ENCODE peak calls at places on chromosomes 2 and 18, in six cellular contexts. U is T follicular helper cell; K is activated CD4-positive, alpha-beta T cell treated with anti-CD3 and anti-CD28 coated beads for 36 hours; I is lung microvascular endothelial cell; D is stimulated activated CD4-positive, alpha-beta T cell treated with anti-CD3 and anti-CD28 coated beads, Interleukin-2, amount 100 ng/mL, for 48 hours; G is ELF-1. A is an unnamed sample.

GRCh38 chr2:152071077-152071476 is 27.8 kb downstream of the CACNB4 start:
- DNase-seq in I (no peak), K (no peak), D (no peak), U (no peak), G (no peak), A (no peak)

GRCh38 chr2:78908973-78909372 is 116.5 kb upstream of the REG3G start:
- DNase-seq in G (no peak), K (no peak), I (no peak), D (no peak), U (no peak), A (no peak)

GRCh38 chr18:38539373-38539772 is 973.8 kb upstream of the CELF4 start:
- DNase-seq in K (no peak), D (no peak), G (peak; percentile 18), I (no peak), U (no peak), A (no peak)

GRCh38 chr2:86352932-86353345 is 15.5 kb upstream of the REEP1 start:
- DNase-seq in I (no peak), K (no peak), U (no peak), G (no peak), D (no peak), A (no peak)

GRCh38 chr2:241616168-241617125 is 20.5 kb downstream of the THAP4 start:
- DNase-seq in D (no peak), G (no peak), I (no peak), K (no peak), U (no peak), A (no peak)

GRCh38 chr18:11655605-11655932 is 33.5 kb upstream of the GNAL start:
- DNase-seq in U (no peak), G (peak; percentile 64), I (no peak), D (no peak), K (no peak), A (no peak)

GRCh38 chr2:145906356-145906755 is 1386.4 kb upstream of the ZEB2 start:
- DNase-seq in K (no peak), I (no peak), G (peak; percentile 58), U (no peak), D (no peak), A (no peak)

GRCh38 chr18:69655816-69656215 is 255.1 kb downstream of the DOK6 start:
- DNase-seq in I (no peak), D (no peak), K (no peak), G (no peak), U (no peak), A (no peak)

GRCh38 chr18:31563778-31564177 is 27.9 kb upstream of the TTR start:
- DNase-seq in I (peak; percentile 9), G (no peak), D (no peak), U (no peak), K (no peak), A (no peak)

GRCh38 chr2:64329848-64330247 is 124.1 kb upstream of the LGALSL start:
- DNase-seq in D (no peak), K (no peak), U (no peak), G (no peak), I (peak; percentile 62), A (no peak)

GRCh38 chr2:205769494-205769848 is 87.2 kb downstream of the NRP2 start:
- DNase-seq in K (peak; percentile 14), G (no peak), I (peak; percentile 54), D (no peak), U (no peak), A (no peak)

GRCh38 chr2:150907466-150907865 is 354.2 kb downstream of the RBM43 start:
- DNase-seq in I (no peak), G (no peak), D (no peak), K (no peak), U (no peak), A (no peak)